ENCODE peak calls at places on chromosomes 11 and 22, in eight cellular contexts. U is NCI-H146; Q is GM23338; P is A172; L is cardiac muscle cell; A is stimulated activated CD8-positive, alpha-beta memory T cell treated with anti-CD3 and anti-CD28 coated beads, Interleukin-4, amount 100 ng/mL, for 24 hours; C is non-pigmented ciliary epithelial cell; N is glutamatergic neuron. J is an unnamed sample.
A peak's percentile ranks its signal among the peaks of the same experiment; 100 is the strongest.

GRCh38 chr11:21704539-21704938 is 488.3 kb upstream of the ANO5 start:
- DNase-seq in U (no peak), Q (no peak), P (no peak), L (no peak), A (no peak), C (no peak), N (no peak), J (no peak)

GRCh38 chr22:32854351-32854804 is 52.9 kb downstream of the TIMP3 start:
- DNase-seq in U (no peak), Q (no peak), P (no peak), L (no peak), A (no peak), C (no peak), N (no peak), J (no peak)

GRCh38 chr11:57131080-57131790 is 50.5 kb upstream of the LRRC55 start:
- DNase-seq in U (peak; percentile 22), Q (peak; percentile 82), P (peak; percentile 13), L (peak; percentile 74), A (no peak), C (no peak), N (peak; percentile 69), J (peak; percentile 39)

GRCh38 chr11:128840137-128840536 is 27.0 kb downstream of the KCNJ1 start:
- DNase-seq in U (no peak), Q (no peak), P (no peak), L (no peak), A (no peak), C (no peak), N (no peak), J (no peak)

GRCh38 chr11:62438641-62439040 is 19.8 kb downstream of the SCGB1A1 start:
- DNase-seq in U (peak; percentile 62), Q (no peak), P (no peak), L (no peak), A (no peak), C (no peak), N (no peak), J (no peak)

GRCh38 chr11:57460017-57460755 is at the start of gene RTN4RL2:
- DNase-seq in U (peak; percentile 72), Q (peak; percentile 94), P (peak; percentile 41), L (peak; percentile 67), A (no peak), C (no peak), N (peak; percentile 79), J (peak; percentile 78)

GRCh38 chr22:33544707-33545106 is 375.6 kb downstream of the LARGE1 start:
- DNase-seq in U (no peak), Q (no peak), P (no peak), L (no peak), A (no peak), C (no peak), N (no peak), J (peak; percentile 67)

GRCh38 chr11:26287067-26287518 is 44.8 kb upstream of the ANO3 start:
- DNase-seq in U (no peak), Q (no peak), P (no peak), L (no peak), A (no peak), C (no peak), N (no peak), J (no peak)

GRCh38 chr11:22273781-22274180 is 64.4 kb upstream of the SLC17A6 start:
- DNase-seq in U (no peak), Q (no peak), P (no peak), L (no peak), A (no peak), C (no peak), N (no peak), J (no peak)

GRCh38 chr11:26793517-26793916 is 71.7 kb upstream of the SLC5A12 start:
- DNase-seq in U (no peak), Q (no peak), P (no peak), L (no peak), A (no peak), C (no peak), N (no peak), J (no peak)

J was measured in Daoy.